ENCODE peak calls at places on chromosomes 1 and 21, in four cellular contexts. Y, A, T and Q are unnamed samples.
A peak's percentile ranks its signal among the peaks of the same experiment; 100 is the strongest.

GRCh38 chr1:164905891-164906290 is 346.9 kb downstream of the PBX1 start:
- DNase-seq in Y (no peak), A (no peak), T (no peak), Q (no peak)

GRCh38 chr1:230140221-230141001 is 73.4 kb downstream of the GALNT2 start:
- DNase-seq in A (no peak), Y (no peak), T (no peak), Q (no peak)

GRCh38 chr1:58982259-58982998 is 198.6 kb upstream of the JUN start:
- DNase-seq in Y (no peak), A (no peak), T (peak; percentile 23), Q (no peak)

GRCh38 chr1:239999170-239999569 is 92.5 kb upstream of the FMN2 start:
- DNase-seq in T (no peak), A (no peak), Y (no peak), Q (no peak)

GRCh38 chr1:202107321-202107761 is 15.4 kb upstream of the GPR37L1 start:
- DNase-seq in Y (no peak), A (no peak), T (peak; percentile 51), Q (no peak)

GRCh38 chr1:243842978-243843490 is 7.0 kb downstream of the AKT3 start:
- DNase-seq in A (no peak), T (no peak), Y (peak; percentile 43), Q (no peak)

GRCh38 chr1:2836333-2836970 is 35.0 kb upstream of the TTC34 start:
- DNase-seq in Y (no peak), A (no peak), T (no peak), Q (no peak)

GRCh38 chr21:45255381-45256020 is 32.2 kb downstream of the POFUT2 start:
- DNase-seq in Y (no peak), T (peak; percentile 64), A (no peak), Q (no peak)

GRCh38 chr1:109365642-109366204 is 32.0 kb downstream of the SORT1 start:
- DNase-seq in A (no peak), T (no peak), Y (no peak), Q (no peak)

GRCh38 chr1:205943245-205943644 is at the start of gene SLC26A9:
- DNase-seq in A (no peak), Y (no peak), T (no peak), Q (no peak)

GRCh38 chr1:159214149-159214760 is 9.6 kb downstream of the ACKR1 start:
- DNase-seq in T (peak; percentile 58), Y (peak; percentile 41), A (peak; percentile 69), Q (no peak)

GRCh38 chr1:25746299-25747045 is 53.5 kb upstream of the SELENON start:
- DNase-seq in A (no peak), T (no peak), Y (no peak), Q (no peak)

GRCh38 chr1:55579332-55579996 is 364.3 kb upstream of the USP24 start:
- DNase-seq in T (no peak), A (no peak), Y (no peak), Q (no peak)

GRCh38 chr1:23896491-23896890 is 16.7 kb downstream of the CNR2 start:
- DNase-seq in T (no peak), A (no peak), Y (no peak), Q (peak; percentile 11)

GRCh38 chr1:11802616-11802972 is 3.2 kb downstream of the MTHFR start:
- DNase-seq in A (peak; percentile 28), Y (no peak), T (peak; percentile 51), Q (no peak)

GRCh38 chr21:44589586-44590305 is 2.6 kb downstream of the KRTAP10-6 start:
- DNase-seq in Y (no peak), T (no peak), A (no peak), Q (no peak)

GRCh38 chr1:177274687-177275211 is 104.0 kb downstream of the BRINP2 start:
- DNase-seq in Y (no peak), T (no peak), A (no peak), Q (no peak)

GRCh38 chr1:145891587-145892485 is 6.2 kb upstream of the ANKRD35 start:
- DNase-seq in T (peak; percentile 98), Y (peak; percentile 93), A (peak; percentile 89), Q (peak; percentile 40)

GRCh38 chr1:236677641-236678235 is 8.6 kb upstream of the ACTN2 start:
- DNase-seq in A (no peak), T (no peak), Y (no peak), Q (no peak)

GRCh38 chr1:119623651-119624050 is 24.4 kb downstream of the ZNF697 start:
- DNase-seq in T (no peak), Y (no peak), A (no peak), Q (no peak)

GRCh38 chr1:20654104-20654690 is 7.0 kb downstream of the DDOST start:
- DNase-seq in A (no peak), T (peak; percentile 50), Y (no peak), Q (no peak)

GRCh38 chr1:106798991-106799390 is 257.5 kb upstream of the PRMT6 start:
- DNase-seq in T (no peak), A (no peak), Y (no peak), Q (no peak)

GRCh38 chr1:58975888-58976287 is 192.0 kb upstream of the JUN start:
- DNase-seq in T (no peak), Y (no peak), A (no peak), Q (no peak)

GRCh38 chr1:227730630-227731151 is 4.4 kb downstream of the JMJD4 start:
- DNase-seq in Y (no peak), A (no peak), T (no peak), Q (no peak)

GRCh38 chr1:191707288-191707687 is 451.0 kb upstream of the RGS18 start:
- DNase-seq in A (no peak), T (no peak), Y (peak; percentile 11), Q (no peak)

GRCh38 chr1:246681822-246682221 is 42.4 kb upstream of the SCCPDH start:
- DNase-seq in T (no peak), A (peak; percentile 72), Y (no peak), Q (no peak)

GRCh38 chr1:89907669-89908293 is 86.9 kb downstream of the LRRC8D start:
- DNase-seq in A (no peak), Y (peak; percentile 45), T (no peak), Q (no peak)

GRCh38 chr1:27428316-27429028 is 36.0 kb downstream of the GPR3 start:
- DNase-seq in T (peak; percentile 29), Y (no peak), A (peak; percentile 42), Q (peak; percentile 9)

GRCh38 chr1:234093107-234093506 is 188.6 kb downstream of the SLC35F3 start:
- DNase-seq in T (no peak), Y (no peak), A (no peak), Q (no peak)

GRCh38 chr1:183227963-183228649 is 42.0 kb downstream of the LAMC2 start:
- DNase-seq in T (peak; percentile 74), Y (peak; percentile 57), A (peak; percentile 53), Q (peak; percentile 14)

GRCh38 chr1:90973897-90974798 is 47.7 kb downstream of the ZNF644 start:
- DNase-seq in T (peak; percentile 19), A (no peak), Y (peak; percentile 15), Q (no peak)

GRCh38 chr1:7405844-7406500 is 365.1 kb upstream of the VAMP3 start:
- DNase-seq in A (no peak), Y (no peak), T (no peak), Q (no peak)

GRCh38 chr1:25820247-25821111 is 725 bp downstream of the MTFR1L start:
- DNase-seq in Y (peak; percentile 57), A (peak; percentile 71), T (peak; percentile 77), Q (peak; percentile 85)

GRCh38 chr1:174190800-174191199 is 31.5 kb downstream of the RABGAP1L start:
- DNase-seq in T (no peak), Y (no peak), A (no peak), Q (no peak)

GRCh38 chr1:200364121-200364759 is 45.6 kb downstream of the ZNF281 start:
- DNase-seq in A (no peak), T (peak; percentile 34), Y (no peak), Q (no peak)

GRCh38 chr1:210098376-210098775 is 134.2 kb upstream of the SERTAD4 start:
- DNase-seq in A (no peak), T (no peak), Y (no peak), Q (no peak)

GRCh38 chr1:2847086-2847850 is 45.8 kb upstream of the TTC34 start:
- DNase-seq in T (no peak), A (no peak), Y (no peak), Q (no peak)

GRCh38 chr1:118931876-118932275 is 56.3 kb downstream of the TBX15 start:
- DNase-seq in T (no peak), Y (no peak), A (no peak), Q (no peak)